ENCODE peak calls at places on chromosome 17, in seven cellular contexts. X is neural progenitor cell; I is lower lobe of right lung; F is endodermal cell; Q is heart right ventricle; K is CD8-positive, alpha-beta memory T cell; S is uterus. E is an unnamed sample. For H3K4me1, the result is how much of the 10 kb centered on the place peaks cover.

GRCh38 chr17:47751471-47751870 is 18.4 kb downstream of the TBX21 start:
- DNase-seq in X (no peak), I (no peak), F (no peak), Q (no peak), K (no peak), S (no peak), E (no peak)

GRCh38 chr17:80000136-80000535 is 35.5 kb downstream of the TBC1D16 start:
- DNase-seq in X (no peak), I (no peak), F (no peak), Q (no peak), K (no peak), S (no peak), E (no peak)

GRCh38 chr17:49817993-49818392 is 29.5 kb downstream of the KAT7 start:
- DNase-seq in X (no peak), I (no peak), F (no peak), Q (no peak), K (peak), S (no peak), E (peak)

GRCh38 chr17:69506489-69506888 is 92.0 kb downstream of the MAP2K6 start:
- DNase-seq in X (peak), I (no peak), F (no peak), Q (no peak), K (no peak), S (no peak), E (no peak)

GRCh38 chr17:80720624-80721577 is 176.3 kb downstream of the RPTOR start:
- DNase-seq in X (no peak), I (no peak), F (no peak), Q (no peak), K (peak), S (no peak), E (peak)

GRCh38 chr17:63249256-63250006 is 196.7 kb downstream of the CYB561 start:
- DNase-seq in X (no peak), I (no peak), F (no peak), Q (no peak), K (no peak), S (no peak), E (no peak)

GRCh38 chr17:81518785-81519283 is 6.2 kb upstream of the ACTG1 start:
- DNase-seq in X (peak), I (peak), F (peak), Q (no peak), K (no peak), S (peak), E (no peak)

GRCh38 chr17:60305141-60305540 is 86.8 kb downstream of the USP32 start:
- DNase-seq in X (no peak), I (no peak), F (no peak), Q (no peak), K (peak), S (no peak), E (no peak)

GRCh38 chr17:69326302-69327059 is 452 bp downstream of the ABCA5 start:
- DNase-seq in X (no peak), I (no peak), F (no peak), Q (no peak), K (peak), S (no peak), E (no peak)

GRCh38 chr17:59254742-59255141 is 34.4 kb downstream of the GDPD1 start:
- DNase-seq in X (no peak), I (no peak), F (no peak), Q (no peak), K (no peak), S (no peak), E (no peak)

GRCh38 chr17:44075598-44076293 is 5.2 kb downstream of the G6PC3 start:
- DNase-seq in X (no peak), I (peak), F (peak), Q (no peak), K (no peak), S (no peak), E (no peak)

GRCh38 chr17:40490289-40490853 is 11.1 kb downstream of the TNS4 start:
- DNase-seq in X (peak), I (no peak), F (peak), Q (peak), K (no peak), S (peak), E (no peak)

GRCh38 chr17:4958102-4958501 is 7.2 kb downstream of the ENO3 start:
- DNase-seq in X (no peak), I (no peak), F (no peak), Q (no peak), K (no peak), S (no peak), E (no peak)

GRCh38 chr17:49567871-49568694 is 7.6 kb upstream of the NXPH3 start:
- DNase-seq in X (peak), I (peak), F (peak), Q (peak), K (peak), S (peak), E (peak)

GRCh38 chr17:75832164-75832651 is 12.0 kb downstream of the UNC13D start:
- DNase-seq in X (no peak), I (peak), F (peak), Q (no peak), K (peak), S (peak), E (peak)

GRCh38 chr17:62968445-62968923 is 2.4 kb downstream of the TANC2 start:
- DNase-seq in X (peak), I (no peak), F (peak), Q (peak), K (peak), S (peak), E (peak)

GRCh38 chr17:70168044-70168978 is 1.0 kb upstream of the KCNJ2 start:
- DNase-seq in X (peak), I (peak), F (peak), Q (peak), K (no peak), S (peak), E (no peak)

GRCh38 chr17:67718325-67718941 is 697 bp downstream of the NOL11 start:
- DNase-seq in X (no peak), I (no peak), F (peak), Q (no peak), K (peak), S (no peak), E (no peak)

GRCh38 chr17:65074778-65075250 is 18.3 kb upstream of the GNA13 start:
- DNase-seq in X (no peak), I (peak), F (peak), Q (peak), K (no peak), S (peak), E (no peak)

GRCh38 chr17:36544049-36544319 is 735 bp upstream of the GGNBP2 start:
- DNase-seq in X (peak), I (peak), F (peak), Q (peak), K (no peak), S (peak), E (no peak)

GRCh38 chr17:43908111-43908721 is 880 bp upstream of the MPP2 start:
- DNase-seq in X (peak), I (peak), F (peak), Q (peak), K (peak), S (peak), E (no peak)

GRCh38 chr17:19347323-19348080 is 15.0 kb downstream of the B9D1 start:
- DNase-seq in X (no peak), I (no peak), F (peak), Q (no peak), K (no peak), S (peak), E (no peak)

GRCh38 chr17:15914400-15915165 is 30.3 kb upstream of the ADORA2B start:
- DNase-seq in X (no peak), I (no peak), F (no peak), Q (no peak), K (peak), S (no peak), E (no peak)

GRCh38 chr17:82948081-82948511 is 108.3 kb upstream of the ZNF750 start:
- DNase-seq in X (no peak), I (peak), F (no peak), Q (no peak), K (no peak), S (peak), E (no peak)

GRCh38 chr17:69710926-69711325 is 296.4 kb downstream of the MAP2K6 start:
- DNase-seq in X (no peak), I (no peak), F (no peak), Q (no peak), K (no peak), S (no peak), E (no peak)

GRCh38 chr17:68290955-68291835 is at the start of the genes ARSG and SLC16A6:
- DNase-seq in X (peak), I (peak), F (peak), Q (peak), K (peak), S (no peak), E (peak)

GRCh38 chr17:18362509-18363020 is 785 bp downstream of the SHMT1 start:
- DNase-seq in X (peak), I (peak), F (peak), Q (peak), K (peak), S (peak), E (no peak)

GRCh38 chr17:78789663-78790181 is 7.6 kb upstream of the CYTH1 start:
- DNase-seq in X (no peak), I (peak), F (no peak), Q (peak), K (peak), S (no peak), E (no peak)
- H3K4me1 ChIP-seq in X (under half), I (under half), F (under half), Q (under half), K (half or more), S (under half), E (under half)

GRCh38 chr17:77142689-77143088 is 1.9 kb downstream of the SEC14L1 start:
- DNase-seq in X (no peak), I (no peak), F (no peak), Q (no peak), K (no peak), S (no peak), E (no peak)

GRCh38 chr17:77141846-77142449 is 1.2 kb downstream of the SEC14L1 start:
- DNase-seq in X (no peak), I (no peak), F (no peak), Q (no peak), K (no peak), S (no peak), E (no peak)

GRCh38 chr17:77145209-77145608 is 4.4 kb downstream of the SEC14L1 start:
- DNase-seq in X (no peak), I (no peak), F (no peak), Q (no peak), K (no peak), S (no peak), E (no peak)

GRCh38 chr17:77144227-77144626 is 3.5 kb downstream of the SEC14L1 start:
- DNase-seq in X (no peak), I (no peak), F (no peak), Q (no peak), K (no peak), S (no peak), E (no peak)

GRCh38 chr17:77143306-77143705 is 2.5 kb downstream of the SEC14L1 start:
- DNase-seq in X (no peak), I (no peak), F (no peak), Q (no peak), K (no peak), S (no peak), E (no peak)
- H3K4me3 ChIP-seq in X (no peak), I (peak), F (no peak), Q (peak), K (no peak), S (no peak), E (no peak)

DNA sequence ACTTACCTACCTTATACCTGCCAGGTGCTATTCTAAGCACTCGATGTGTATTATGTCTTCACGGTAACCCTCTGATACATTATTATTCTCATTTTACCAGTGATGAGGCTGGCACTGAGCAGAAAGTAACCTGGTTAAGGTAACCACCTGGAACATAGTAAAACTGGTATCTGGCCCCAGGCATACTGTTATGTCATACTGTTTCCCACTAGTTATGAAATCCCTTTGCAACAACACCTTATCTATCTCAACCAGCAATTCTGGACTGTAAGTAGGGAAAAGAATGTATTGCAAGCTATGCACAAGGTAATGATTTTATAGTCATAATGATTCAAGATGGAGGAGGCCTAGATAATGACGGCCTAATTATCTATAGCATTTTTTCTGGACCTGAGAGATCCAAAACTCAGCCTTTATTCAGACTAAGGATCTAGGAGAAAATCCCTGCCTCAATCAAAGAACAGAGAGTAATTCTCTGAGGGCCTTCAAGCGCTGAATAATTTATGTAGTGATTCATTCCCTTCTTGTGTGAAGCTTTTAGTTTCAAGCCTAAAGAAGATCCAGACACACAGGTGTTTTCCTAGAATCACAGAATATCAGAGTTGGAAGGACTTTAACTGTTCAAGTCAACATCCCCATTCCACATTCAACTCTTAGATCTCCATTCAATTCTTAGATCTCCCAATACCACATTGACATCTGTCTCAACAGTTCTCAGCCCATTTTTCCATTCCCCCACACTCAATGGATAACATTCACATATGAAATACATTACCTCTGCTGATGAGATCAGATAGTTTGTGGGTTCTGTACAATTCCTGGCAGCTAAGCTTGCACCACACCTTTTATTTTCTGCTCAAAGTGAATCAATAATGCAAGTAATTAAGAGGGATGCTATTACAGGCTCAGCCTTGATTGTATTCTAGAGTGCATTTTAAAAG is 14.9 kb upstream of the MMD start:
- DNase-seq in X (no peak), I (no peak), F (no peak), Q (no peak), K (no peak), S (no peak), E (no peak)
- H3K27ac ChIP-seq in X (peak), I (no peak), F (no peak), Q (no peak), K (no peak), S (no peak), E (no peak)

GRCh38 chr17:50916026-50916707 is 50.0 kb upstream of the TOB1 start:
- DNase-seq in X (no peak), I (no peak), F (no peak), Q (no peak), K (no peak), S (no peak), E (no peak)
- H3K4me1 ChIP-seq in X (half or more), I (under half), F (under half), Q (under half), K (half or more), S (under half), E (half or more)

DNA sequence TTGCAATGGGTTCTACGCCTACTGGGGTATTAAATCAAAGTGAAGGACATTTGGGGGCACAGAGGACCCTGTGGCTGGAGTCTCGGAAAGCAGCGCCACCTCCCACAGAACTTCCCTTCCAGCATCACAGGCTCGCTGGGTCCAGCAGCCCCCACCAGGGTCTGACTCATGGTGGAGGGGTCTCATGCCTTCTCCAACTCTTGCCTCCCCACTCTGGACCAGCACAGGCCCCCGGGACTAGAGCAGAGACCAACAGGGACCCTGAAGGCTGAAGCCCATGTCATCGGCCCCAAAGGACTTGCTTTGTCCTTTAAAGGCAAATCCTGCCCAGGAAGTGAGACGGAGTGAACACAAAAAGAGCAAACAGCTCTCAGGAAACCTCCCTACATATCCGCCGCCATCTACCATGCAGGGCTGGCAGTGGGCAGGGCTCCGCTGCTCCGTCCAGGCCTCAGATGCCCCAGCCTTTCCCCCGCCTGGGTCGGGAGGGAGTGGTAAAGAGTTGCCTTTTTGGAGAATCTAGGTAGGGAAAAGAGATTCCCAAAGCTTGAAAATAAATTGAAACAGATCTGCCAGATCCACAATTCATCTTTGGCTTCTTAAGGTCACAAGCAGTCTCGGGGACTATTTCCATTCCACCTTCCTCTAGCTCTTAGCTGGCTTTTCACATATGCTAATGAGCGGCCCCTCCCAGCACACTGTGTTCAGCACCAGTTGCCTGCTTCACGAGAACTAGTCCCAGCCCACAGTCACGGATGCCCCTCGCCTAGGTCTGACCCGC is 2.1 kb upstream of the GPRC5C start:
- DNase-seq in X (peak), I (peak), F (peak), Q (peak), K (no peak), S (no peak), E (no peak)
- H3K4me3 ChIP-seq in X (peak), I (peak), F (peak), Q (peak), K (no peak), S (peak), E (no peak)

DNA sequence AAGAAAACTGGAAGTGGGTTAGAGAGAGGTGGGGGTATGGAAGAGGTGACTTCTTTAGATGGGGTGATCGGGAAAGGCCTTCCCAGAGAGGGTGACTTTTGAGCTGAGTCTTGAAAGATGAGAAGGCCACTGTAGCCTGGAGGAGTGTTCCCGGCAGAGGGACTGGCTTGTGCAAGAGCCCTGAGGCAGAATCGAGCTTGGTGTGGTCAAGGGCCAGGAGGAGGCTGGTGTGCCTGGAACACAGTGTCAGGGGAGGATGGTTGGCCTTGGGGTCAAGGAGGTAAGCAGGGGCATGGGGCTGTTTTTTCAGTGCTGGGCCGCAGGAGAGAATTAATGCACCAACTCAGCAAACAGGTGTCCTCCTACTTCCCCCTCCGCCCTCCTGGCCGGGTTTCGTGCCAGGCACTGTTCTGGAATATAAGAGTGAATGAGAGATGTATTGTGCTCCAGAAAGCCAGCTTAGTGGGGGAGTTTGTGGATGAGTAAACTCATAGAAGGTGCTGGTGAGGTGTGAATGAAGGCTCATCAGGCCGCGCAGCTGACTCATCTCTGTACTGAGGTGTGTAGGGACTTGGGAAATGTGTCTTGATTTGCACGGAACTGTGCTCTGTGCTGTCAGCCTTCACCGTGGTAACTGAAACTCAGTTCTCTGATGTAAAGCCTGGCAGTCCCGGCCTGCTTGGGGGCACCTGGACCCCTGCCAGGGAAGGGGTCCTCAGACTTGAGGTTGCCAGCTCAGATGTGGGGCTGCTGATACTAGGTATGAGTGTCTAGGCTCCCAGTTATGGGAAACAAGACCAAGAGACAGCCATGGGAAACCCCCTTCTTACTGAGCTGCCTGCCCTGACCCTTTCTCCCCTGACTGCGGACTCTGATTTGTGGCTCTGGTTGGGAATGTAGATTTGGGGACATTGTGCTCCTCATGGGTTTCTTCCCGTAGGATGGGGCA is 15.3 kb downstream of the KSR1 start:
- DNase-seq in X (no peak), I (no peak), F (no peak), Q (no peak), K (peak), S (no peak), E (peak)
- H3K27ac ChIP-seq in X (no peak), I (no peak), F (no peak), Q (no peak), K (peak), S (no peak), E (peak)

E was measured in effector memory CD4-positive, alpha-beta T cell.